ENCODE peak calls at places on chromosomes 5 and 9, in six cellular contexts. C is tibial nerve; R is NB4; N is body of pancreas; T is NCI-H1694 treated with DMSO at 0.1 percent for 48 hours; G is stimulated activated CD4-positive, alpha-beta T cell treated with anti-CD3 and anti-CD28 coated beads, Interleukin-4, amount 100 ng/mL, for 24 hours. B is an unnamed sample.

GRCh38 chr5:77174526-77174925 is 36.0 kb upstream of the PDE8B start:
- DNase-seq in C (no peak), R (no peak), N (no peak), T (no peak), G (no peak), B (no peak)

GRCh38 chr9:133506653-133507038 is 18.1 kb downstream of the MYMK start:
- DNase-seq in C (peak), R (no peak), N (peak), T (no peak), G (no peak), B (peak)

GRCh38 chr5:96537386-96537785 is 104.3 kb upstream of the PCSK1 start:
- DNase-seq in C (no peak), R (peak), N (no peak), T (no peak), G (peak), B (no peak)

GRCh38 chr5:35384658-35385057 is 154.4 kb upstream of the PRLR start:
- DNase-seq in C (no peak), R (no peak), N (no peak), T (no peak), G (no peak), B (no peak)

GRCh38 chr5:127320032-127320945 is 29.7 kb downstream of the MEGF10 start:
- DNase-seq in C (no peak), R (peak), N (peak), T (no peak), G (no peak), B (no peak)

GRCh38 chr9:77933019-77933418 is 98.6 kb downstream of the GNAQ start:
- DNase-seq in C (no peak), R (no peak), N (no peak), T (no peak), G (no peak), B (no peak)

GRCh38 chr5:41751867-41752266 is 118.4 kb downstream of the OXCT1 start:
- DNase-seq in C (no peak), R (no peak), N (no peak), T (no peak), G (no peak), B (no peak)

GRCh38 chr9:135669616-135670285 is 6.6 kb downstream of the LCN9 start:
- DNase-seq in C (no peak), R (no peak), N (no peak), T (no peak), G (no peak), B (no peak)

GRCh38 chr5:2190549-2190948 is 307.8 kb upstream of the IRX4 start:
- DNase-seq in C (no peak), R (no peak), N (no peak), T (no peak), G (no peak), B (no peak)

GRCh38 chr5:72281764-72282499 is 38.1 kb downstream of the MRPS27 start:
- DNase-seq in C (no peak), R (peak), N (no peak), T (peak), G (no peak), B (no peak)